ENCODE peak calls at places on chromosomes 12 and 14, in six cellular contexts. E is HFFc6; K is CD8-positive, alpha-beta T cell; U is GM12865; B is adrenal gland; T is choroid plexus epithelial cell. Y is an unnamed sample.

GRCh38 chr12:60106207-60106606 is 510.4 kb downstream of the SLC16A7 start:
- DNase-seq in E (peak; percentile 48), K (no peak), U (no peak), B (no peak), T (peak; percentile 60), Y (no peak)

GRCh38 chr14:91250912-91251311 is 6.4 kb upstream of the GPR68 start:
- DNase-seq in E (no peak), K (no peak), U (no peak), B (no peak), T (no peak), Y (no peak)

GRCh38 chr14:29350496-29350895 is 577.2 kb downstream of the PRKD1 start:
- DNase-seq in E (no peak), K (no peak), U (no peak), B (no peak), T (no peak), Y (no peak)

GRCh38 chr12:1935700-1936378 is 17.4 kb upstream of the CACNA2D4 start:
- DNase-seq in E (no peak), K (no peak), U (no peak), B (peak; percentile 86), T (no peak), Y (peak; percentile 54)

GRCh38 chr14:89011327-89011726 is 186.9 kb downstream of the TTC8 start:
- DNase-seq in E (no peak), K (no peak), U (no peak), B (no peak), T (no peak), Y (no peak)

GRCh38 chr12:122080149-122081107 is 1.9 kb downstream of the MLXIP start:
- DNase-seq in E (peak; percentile 76), K (no peak), U (no peak), B (peak; percentile 94), T (peak; percentile 83), Y (no peak)

GRCh38 chr12:115569694-115570093 is 707.8 kb downstream of the MED13L start:
- DNase-seq in E (no peak), K (no peak), U (no peak), B (peak; percentile 53), T (peak; percentile 9), Y (no peak)

GRCh38 chr14:21087294-21088091 is 11.0 kb downstream of the ZNF219 start:
- DNase-seq in E (peak; percentile 98), K (no peak), U (peak; percentile 78), B (peak; percentile 76), T (peak; percentile 98), Y (no peak)

GRCh38 chr12:87280356-87280755 is 748.8 kb downstream of the C12orf50 start:
- DNase-seq in E (no peak), K (no peak), U (peak; percentile 26), B (no peak), T (no peak), Y (no peak)
- TF ChIP-seq CTCF in E (no peak), K (no peak), U (no peak), B (no peak), T (no peak), Y (no peak)

DNA sequence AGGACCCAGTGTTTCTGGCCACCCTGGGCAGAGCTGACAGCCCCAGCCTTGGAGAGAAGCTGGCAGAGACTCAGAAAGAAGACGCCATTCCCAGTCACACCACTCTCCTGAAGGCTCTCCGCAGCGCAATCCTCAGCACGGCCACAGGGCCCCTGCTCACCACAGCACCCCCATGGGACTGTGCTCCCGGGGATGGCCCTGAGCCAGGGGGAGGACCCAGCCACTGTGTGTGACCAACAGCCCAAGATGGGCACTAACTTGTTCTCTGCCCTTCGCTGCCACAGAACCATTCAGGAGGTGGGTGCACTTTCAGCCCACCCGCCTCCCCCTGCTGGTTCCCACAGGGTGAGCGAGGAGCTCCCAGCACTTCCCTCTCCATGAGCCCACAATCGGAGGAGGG is 57.1 kb downstream of the CCNK start:
- DNase-seq in E (no peak), K (no peak), U (no peak), B (peak; percentile 83), T (no peak), Y (no peak)
- TF ChIP-seq CTCF in E (peak; percentile 44), K (no peak), U (no peak), B (no peak), T (peak; percentile 21), Y (peak; percentile 51)

GRCh38 chr12:100248886-100249285 is 18.0 kb downstream of the DEPDC4 start:
- DNase-seq in E (no peak), K (no peak), U (no peak), B (no peak), T (peak; percentile 41), Y (no peak)

GRCh38 chr12:100251917-100252316 is 15.0 kb downstream of the DEPDC4 start:
- DNase-seq in E (no peak), K (no peak), U (no peak), B (no peak), T (no peak), Y (no peak)

GRCh38 chr12:100247765-100248164 is 19.1 kb downstream of the DEPDC4 start:
- DNase-seq in E (no peak), K (no peak), U (no peak), B (no peak), T (no peak), Y (no peak)

GRCh38 chr12:100253437-100253836 is 13.4 kb downstream of the DEPDC4 start:
- DNase-seq in E (no peak), K (no peak), U (no peak), B (no peak), T (no peak), Y (no peak)

DNA sequence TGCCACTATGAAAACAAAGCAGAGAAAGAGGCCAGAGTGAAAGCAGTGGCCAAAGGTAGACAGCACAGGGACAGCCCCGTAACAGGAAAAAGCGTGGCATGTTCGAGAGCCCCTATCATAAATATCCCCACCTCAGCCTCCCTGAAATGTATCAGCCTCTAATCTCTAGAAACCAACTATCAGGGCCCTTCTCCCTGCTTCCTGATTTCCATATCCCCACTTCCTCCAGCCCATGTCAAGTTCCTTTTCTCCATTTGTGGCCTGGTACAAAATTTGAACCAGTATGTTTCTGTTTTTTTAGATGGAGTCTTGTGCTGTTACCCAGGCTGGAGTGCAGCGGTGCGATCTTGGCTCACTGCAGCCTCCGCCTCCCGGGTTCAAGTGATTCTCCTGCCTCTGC is 16.9 kb downstream of the DEPDC4 start:
- DNase-seq in E (no peak), K (no peak), U (no peak), B (no peak), T (no peak), Y (no peak)
- TF ChIP-seq CTCF in E (no peak), K (no peak), U (no peak), B (no peak), T (no peak), Y (no peak)

GRCh38 chr12:80946591-80946990 is 8.9 kb upstream of the LIN7A start:
- DNase-seq in E (peak; percentile 20), K (no peak), U (no peak), B (no peak), T (peak; percentile 43), Y (no peak)
- TF ChIP-seq CTCF in E (peak; percentile 72), K (no peak), U (peak; percentile 1), B (no peak), T (peak; percentile 49), Y (peak; percentile 39)

GRCh38 chr12:75622492-75622891 is 111.1 kb upstream of the KRR1 start:
- DNase-seq in E (no peak), K (no peak), U (no peak), B (no peak), T (no peak), Y (no peak)

GRCh38 chr12:75628916-75629315 is 117.5 kb upstream of the KRR1 start:
- DNase-seq in E (no peak), K (no peak), U (no peak), B (no peak), T (no peak), Y (no peak)

GRCh38 chr12:75628511-75628910 is 117.1 kb upstream of the KRR1 start:
- DNase-seq in E (no peak), K (no peak), U (no peak), B (no peak), T (no peak), Y (no peak)

DNA sequence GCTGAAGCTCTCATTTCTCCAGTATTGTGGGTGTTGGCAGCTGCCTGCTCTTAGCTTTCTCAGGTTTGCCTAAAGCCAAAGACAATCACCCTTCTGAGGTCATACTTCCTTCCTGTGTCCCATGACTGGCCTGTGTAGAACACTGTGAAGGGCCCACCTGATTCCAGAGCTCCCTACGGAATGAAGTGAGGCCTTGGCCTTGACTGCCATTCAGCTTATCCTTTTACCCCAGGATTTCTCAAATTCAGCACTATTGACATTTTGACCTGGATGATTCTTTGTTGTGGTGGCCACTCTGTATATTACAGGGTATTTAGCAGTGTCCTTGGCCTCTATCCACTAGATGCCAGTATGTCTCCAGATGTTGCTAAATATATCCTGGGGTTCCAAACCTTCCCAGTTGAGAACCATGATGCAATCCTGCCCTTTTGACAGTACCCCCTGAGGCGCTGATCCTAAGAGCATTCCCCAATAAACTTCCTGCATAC is 112.3 kb upstream of the KRR1 start:
- DNase-seq in E (peak; percentile 53), K (no peak), U (no peak), B (no peak), T (peak; percentile 83), Y (no peak)
- TF ChIP-seq CTCF in E (peak; percentile 71), K (no peak), U (no peak), B (no peak), T (peak; percentile 53), Y (peak; percentile 63)

Y was measured in type B pancreatic cell.